ENCODE peak calls at places on chromosomes 5 and 9, in seven cellular contexts. L, O, B, W, I, E and Q are unnamed samples.

GRCh38 chr5:149323235-149324205 is 21.8 kb upstream of the GRPEL2 start:
- DNase-seq in L (no peak), O (no peak), B (no peak), W (no peak), I (no peak), E (no peak), Q (no peak)

GRCh38 chr5:120567921-120568320 is 103.8 kb downstream of the PRR16 start:
- DNase-seq in L (no peak), O (no peak), B (no peak), W (no peak), I (no peak), E (no peak), Q (no peak)

GRCh38 chr5:88245241-88245892 is 23.3 kb downstream of the TMEM161B start:
- DNase-seq in L (no peak), O (no peak), B (no peak), W (peak), I (no peak), E (no peak), Q (no peak)

GRCh38 chr5:56356121-56356875 is 123.2 kb upstream of the ANKRD55 start:
- DNase-seq in L (no peak), O (no peak), B (no peak), W (no peak), I (no peak), E (no peak), Q (no peak)

GRCh38 chr9:129869585-129870501 is 34.6 kb downstream of the USP20 start:
- DNase-seq in L (no peak), O (no peak), B (no peak), W (no peak), I (no peak), E (no peak), Q (no peak)

GRCh38 chr9:137069508-137070071 is 767 bp downstream of the SAPCD2 start:
- DNase-seq in L (no peak), O (no peak), B (no peak), W (no peak), I (no peak), E (no peak), Q (peak)

GRCh38 chr9:37564114-37564513 is 12.1 kb downstream of the FBXO10 start:
- DNase-seq in L (no peak), O (no peak), B (no peak), W (no peak), I (no peak), E (no peak), Q (no peak)

GRCh38 chr9:109256381-109256780 is 64.5 kb downstream of the EPB41L4B start:
- DNase-seq in L (no peak), O (no peak), B (no peak), W (no peak), I (no peak), E (peak), Q (no peak)

GRCh38 chr5:111243353-111243752 is 19.2 kb downstream of the CAMK4 start:
- DNase-seq in L (no peak), O (no peak), B (no peak), W (no peak), I (no peak), E (no peak), Q (no peak)

GRCh38 chr9:129240581-129241211 is 62.6 kb upstream of the IER5L start:
- DNase-seq in L (no peak), O (peak), B (no peak), W (no peak), I (no peak), E (no peak), Q (no peak)

GRCh38 chr5:154514331-154514730 is 36.3 kb upstream of the HAND1 start:
- DNase-seq in L (peak), O (no peak), B (no peak), W (no peak), I (no peak), E (no peak), Q (no peak)

GRCh38 chr5:176716320-176716719 is 69.0 kb downstream of the TSPAN17 start:
- DNase-seq in L (no peak), O (no peak), B (no peak), W (no peak), I (peak), E (no peak), Q (no peak)

GRCh38 chr9:93266521-93267001 is 82.6 kb downstream of the WNK2 start:
- DNase-seq in L (peak), O (peak), B (no peak), W (no peak), I (peak), E (no peak), Q (peak)

GRCh38 chr5:161431963-161432362 is 114.6 kb downstream of the GABRB2 start:
- DNase-seq in L (no peak), O (no peak), B (no peak), W (no peak), I (no peak), E (no peak), Q (no peak)

GRCh38 chr9:13787234-13787833 is 507.8 kb upstream of the MPDZ start:
- DNase-seq in L (no peak), O (no peak), B (no peak), W (no peak), I (no peak), E (no peak), Q (no peak)

GRCh38 chr5:127863610-127864395 is 160.6 kb downstream of the CCDC192 start:
- DNase-seq in L (no peak), O (no peak), B (no peak), W (no peak), I (no peak), E (no peak), Q (no peak)

GRCh38 chr5:83554686-83555085 is 83.1 kb downstream of the VCAN start:
- DNase-seq in L (no peak), O (no peak), B (no peak), W (no peak), I (no peak), E (no peak), Q (no peak)

GRCh38 chr9:134730011-134730760 is 88.6 kb downstream of the COL5A1 start:
- DNase-seq in L (peak), O (peak), B (no peak), W (no peak), I (no peak), E (no peak), Q (no peak)

GRCh38 chr9:83027153-83027867 is 35.6 kb downstream of the RASEF start:
- DNase-seq in L (no peak), O (no peak), B (no peak), W (peak), I (no peak), E (no peak), Q (no peak)

GRCh38 chr9:7963026-7963425 is 163.4 kb upstream of the DMAC1 start:
- DNase-seq in L (no peak), O (no peak), B (no peak), W (no peak), I (no peak), E (no peak), Q (no peak)

GRCh38 chr5:60261732-60262131 is 368.2 kb upstream of the PDE4D start:
- DNase-seq in L (no peak), O (no peak), B (no peak), W (no peak), I (no peak), E (no peak), Q (no peak)

GRCh38 chr5:160230686-160231527 is 1.6 kb downstream of the FABP6 start:
- DNase-seq in L (no peak), O (peak), B (no peak), W (peak), I (peak), E (no peak), Q (no peak)

GRCh38 chr5:18244309-18244708 is 610.0 kb downstream of the TAF11L14 start:
- DNase-seq in L (no peak), O (no peak), B (no peak), W (no peak), I (no peak), E (no peak), Q (no peak)

GRCh38 chr5:178450121-178450631 is 140.0 kb downstream of the COL23A1 start:
- DNase-seq in L (no peak), O (no peak), B (no peak), W (no peak), I (no peak), E (peak), Q (no peak)

GRCh38 chr9:134358026-134358967 is 32.0 kb downstream of the RXRA start:
- DNase-seq in L (peak), O (no peak), B (no peak), W (peak), I (no peak), E (no peak), Q (no peak)

GRCh38 chr5:98769006-98769255 is 4.5 kb upstream of the RGMB start:
- DNase-seq in L (no peak), O (peak), B (peak), W (peak), I (peak), E (peak), Q (peak)

GRCh38 chr9:105901514-105902109 is 207.3 kb downstream of the TMEM38B start:
- DNase-seq in L (no peak), O (no peak), B (no peak), W (peak), I (peak), E (peak), Q (peak)

GRCh38 chr9:72996684-72997314 is 43.9 kb upstream of the ALDH1A1 start:
- DNase-seq in L (no peak), O (no peak), B (no peak), W (no peak), I (no peak), E (no peak), Q (no peak)

GRCh38 chr5:534006-534742 is 9.9 kb upstream of the SLC9A3 start:
- DNase-seq in L (no peak), O (no peak), B (no peak), W (no peak), I (no peak), E (no peak), Q (peak)

DNA sequence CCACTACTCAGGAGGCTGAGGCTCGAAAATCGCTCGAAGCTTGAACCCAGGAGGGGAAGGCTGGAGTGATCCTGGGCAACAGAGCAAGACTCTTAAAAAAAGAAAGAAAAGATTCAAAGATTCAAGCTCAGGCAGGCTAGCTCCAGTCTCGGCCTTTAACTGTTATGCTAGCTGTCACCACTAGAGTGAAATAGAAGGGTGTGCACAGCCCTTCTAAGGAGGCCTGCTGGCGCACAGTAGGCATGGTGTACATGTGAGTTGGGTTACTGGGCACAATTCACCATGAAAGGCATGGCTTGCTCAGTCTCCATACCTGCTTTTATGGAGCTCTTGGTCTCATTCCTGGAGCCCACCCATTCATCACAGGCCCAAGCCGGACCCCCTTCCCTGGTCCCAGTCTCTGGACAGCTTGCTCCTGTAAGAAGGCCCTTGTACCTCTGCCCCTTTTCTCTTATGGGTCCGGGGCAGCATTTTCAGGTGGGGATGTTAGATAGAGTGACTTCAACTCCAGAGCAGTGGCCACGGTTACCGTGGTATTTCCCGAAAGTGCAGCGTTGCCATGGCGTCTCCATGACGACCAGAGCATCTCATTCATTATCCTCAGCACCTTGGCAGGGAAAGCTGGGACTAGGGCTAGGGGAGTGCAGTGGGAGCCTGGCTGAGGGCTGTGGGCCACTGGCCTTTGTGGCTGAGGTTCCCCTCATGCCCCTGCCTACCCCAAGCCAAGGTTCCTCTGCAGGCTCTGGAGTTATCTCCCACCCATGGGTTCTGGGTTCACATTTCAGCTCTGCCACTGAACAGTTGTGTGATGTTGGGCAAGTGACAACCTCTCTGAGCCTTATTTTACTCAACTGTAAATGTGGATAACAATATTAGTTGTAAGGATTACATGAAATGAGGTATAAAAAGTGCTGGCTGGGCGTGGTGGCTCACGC is 5.7 kb downstream of the NDST1 start:
- DNase-seq in L (no peak), O (no peak), B (no peak), W (no peak), I (no peak), E (no peak), Q (no peak)
- H3K27ac ChIP-seq in L (no peak), O (peak), B (no peak), W (no peak), I (peak), E (no peak), Q (no peak)

DNA sequence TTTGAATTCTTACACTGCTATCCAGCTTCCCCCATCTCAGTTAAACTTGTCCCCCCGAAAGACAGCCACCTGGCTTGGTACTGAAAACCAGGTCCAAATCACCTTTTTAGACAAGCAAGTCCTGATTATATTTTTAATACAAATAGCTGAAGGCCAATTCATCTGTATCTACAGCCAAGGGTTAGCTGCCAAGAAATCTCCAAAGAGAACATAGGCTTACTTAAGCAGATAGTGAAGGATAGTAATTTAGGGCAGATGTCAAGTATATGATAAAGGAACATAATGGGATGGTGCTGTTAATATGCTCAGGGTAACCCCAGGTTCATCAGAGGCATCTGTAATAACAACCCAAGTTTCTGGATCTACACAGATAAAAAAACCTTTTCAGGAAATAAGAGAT is 133.0 kb downstream of the EBF1 start:
- DNase-seq in L (no peak), O (no peak), B (no peak), W (no peak), I (no peak), E (no peak), Q (no peak)
- H3K27ac ChIP-seq in L (no peak), O (no peak), B (no peak), W (no peak), I (no peak), E (no peak), Q (no peak)

DNA sequence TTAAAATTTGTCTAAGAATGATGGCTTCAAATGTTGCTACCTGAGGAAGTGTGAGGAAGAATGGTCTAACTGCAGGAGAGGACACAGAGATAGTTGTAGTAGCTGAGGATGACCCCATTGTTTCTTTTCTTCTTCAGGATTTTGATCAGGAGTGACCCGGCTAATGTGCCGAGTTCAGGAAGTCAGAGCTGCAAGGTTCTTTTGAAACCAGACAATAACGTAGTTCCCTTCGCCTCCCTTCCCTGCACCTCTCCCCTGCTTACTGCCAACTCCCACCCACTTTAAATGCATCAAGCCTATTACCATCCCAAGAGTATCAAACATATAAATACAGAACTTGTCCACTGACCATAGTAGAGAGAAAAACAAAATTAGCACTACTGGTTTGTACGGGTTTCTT is 23.3 kb upstream of the ELAVL2 start:
- DNase-seq in L (no peak), O (no peak), B (no peak), W (no peak), I (no peak), E (peak), Q (no peak)
- H3K27ac ChIP-seq in L (no peak), O (no peak), B (no peak), W (no peak), I (no peak), E (peak), Q (no peak)

GRCh38 chr5:71974165-71974564 is 133.1 kb upstream of the MAP1B start:
- DNase-seq in L (no peak), O (peak), B (no peak), W (no peak), I (no peak), E (no peak), Q (no peak)
- H3K27ac ChIP-seq in L (peak), O (peak), B (no peak), W (no peak), I (peak), E (no peak), Q (no peak)

GRCh38 chr5:4375640-4376039 is 764.5 kb upstream of the ADAMTS16 start:
- DNase-seq in L (no peak), O (no peak), B (no peak), W (no peak), I (no peak), E (no peak), Q (peak)
- H3K27ac ChIP-seq in L (no peak), O (no peak), B (no peak), W (no peak), I (no peak), E (no peak), Q (no peak)

GRCh38 chr5:80408475-80408875 is 611 bp downstream of the ZFYVE16 start:
- DNase-seq in L (peak), O (peak), B (peak), W (peak), I (peak), E (peak), Q (peak)
- H3K27ac ChIP-seq in L (peak), O (peak), B (peak), W (peak), I (peak), E (peak), Q (peak)

GRCh38 chr5:39076757-39077475 is 2.7 kb upstream of the RICTOR start:
- DNase-seq in L (no peak), O (no peak), B (no peak), W (peak), I (no peak), E (no peak), Q (peak)
- H3K27ac ChIP-seq in L (peak), O (peak), B (peak), W (no peak), I (no peak), E (no peak), Q (peak)

GRCh38 chr9:120925535-120926396 is 830 bp downstream of the TRAF1 start:
- DNase-seq in L (peak), O (peak), B (peak), W (peak), I (no peak), E (no peak), Q (no peak)
- H3K27ac ChIP-seq in L (peak), O (peak), B (peak), W (no peak), I (no peak), E (no peak), Q (no peak)

DNA sequence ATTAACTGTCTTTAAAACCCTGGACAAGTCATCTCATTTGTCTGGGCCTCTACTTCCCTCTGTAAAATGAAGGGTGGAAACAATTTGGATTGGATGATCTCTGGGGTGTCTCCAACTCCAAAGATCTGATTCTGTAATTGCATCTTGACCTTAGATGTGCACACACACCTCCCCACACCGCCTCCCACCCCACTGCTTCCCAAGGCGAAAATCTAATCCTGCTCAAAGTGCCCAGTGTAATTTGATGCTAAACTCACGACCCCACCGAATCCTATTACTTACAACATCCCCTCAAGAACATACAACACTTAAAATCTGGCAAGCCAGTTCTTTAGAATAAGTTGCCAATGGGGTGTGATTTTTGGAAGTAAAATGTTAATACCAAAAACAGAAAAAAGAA is 1.3 kb upstream of the SGCD start:
- DNase-seq in L (no peak), O (no peak), B (no peak), W (no peak), I (no peak), E (no peak), Q (no peak)
- H3K27ac ChIP-seq in L (no peak), O (peak), B (no peak), W (no peak), I (no peak), E (no peak), Q (no peak)

GRCh38 chr5:14239404-14239803 is 96.3 kb downstream of the TRIO start:
- DNase-seq in L (no peak), O (no peak), B (no peak), W (no peak), I (no peak), E (no peak), Q (no peak)
- H3K27ac ChIP-seq in L (peak), O (no peak), B (no peak), W (no peak), I (no peak), E (no peak), Q (no peak)